ENCODE peak calls at places on chromosomes 5 and 9, in five cellular contexts. T, H, J, Z and O are unnamed samples.

GRCh38 chr5:169201597-169201996 is 99.3 kb downstream of the SLIT3 start:
- DNase-seq in T (no peak), H (peak), J (no peak), Z (no peak), O (no peak)

GRCh38 chr9:764105-764524 is 77.4 kb upstream of the DMRT1 start:
- DNase-seq in T (peak), H (peak), J (peak), Z (peak), O (peak)

GRCh38 chr5:59693492-59693891 is 200.0 kb downstream of the PDE4D start:
- DNase-seq in T (no peak), H (peak), J (no peak), Z (no peak), O (no peak)

GRCh38 chr5:67380431-67380830 is 183.8 kb upstream of the CD180 start:
- DNase-seq in T (no peak), H (no peak), J (no peak), Z (no peak), O (no peak)

GRCh38 chr5:160198148-160198545 is 31.2 kb upstream of the FABP6 start:
- DNase-seq in T (no peak), H (no peak), J (no peak), Z (no peak), O (no peak)

GRCh38 chr5:93604119-93604963 is 21.3 kb downstream of the NR2F1 start:
- DNase-seq in T (no peak), H (no peak), J (no peak), Z (no peak), O (no peak)

GRCh38 chr9:69380811-69381210 is 55.8 kb downstream of the ENTREP1 start:
- DNase-seq in T (no peak), H (peak), J (no peak), Z (no peak), O (no peak)

GRCh38 chr5:22023784-22024183 is 829.4 kb downstream of the CDH12 start:
- DNase-seq in T (no peak), H (no peak), J (no peak), Z (no peak), O (no peak)

GRCh38 chr5:130985776-130986175 is 179.3 kb downstream of the HINT1 start:
- DNase-seq in T (no peak), H (no peak), J (no peak), Z (no peak), O (no peak)

GRCh38 chr9:78595200-78595945 is 298.4 kb downstream of the PSAT1 start:
- DNase-seq in T (no peak), H (no peak), J (no peak), Z (no peak), O (no peak)

GRCh38 chr5:78530342-78531096 is 118.1 kb downstream of the LHFPL2 start:
- DNase-seq in T (no peak), H (peak), J (no peak), Z (peak), O (peak)

GRCh38 chr5:173883347-173883924 is 4.7 kb upstream of the CPEB4 start:
- DNase-seq in T (no peak), H (no peak), J (no peak), Z (no peak), O (no peak)

GRCh38 chr5:139014726-139015125 is 139.6 kb upstream of the LRRTM2 start:
- DNase-seq in T (no peak), H (peak), J (no peak), Z (peak), O (peak)

GRCh38 chr9:34579097-34579818 is 10.3 kb downstream of the CNTFR start:
- DNase-seq in T (no peak), H (no peak), J (peak), Z (no peak), O (no peak)

GRCh38 chr9:19924090-19924489 is 135.3 kb upstream of the SLC24A2 start:
- DNase-seq in T (no peak), H (peak), J (no peak), Z (no peak), O (peak)

GRCh38 chr5:132055808-132056609 is 4.4 kb upstream of the IL3 start:
- DNase-seq in T (peak), H (no peak), J (no peak), Z (no peak), O (no peak)

GRCh38 chr5:71905804-71906711 is 187.0 kb downstream of the CARTPT start:
- DNase-seq in T (no peak), H (peak), J (no peak), Z (no peak), O (no peak)

GRCh38 chr5:31133488-31133887 is 60.0 kb upstream of the CDH6 start:
- DNase-seq in T (no peak), H (peak), J (no peak), Z (no peak), O (no peak)

GRCh38 chr5:67381240-67381875 is 184.8 kb upstream of the CD180 start:
- DNase-seq in T (no peak), H (no peak), J (no peak), Z (no peak), O (no peak)

GRCh38 chr5:88979244-88979643 is 96.3 kb upstream of the MEF2C start:
- DNase-seq in T (no peak), H (peak), J (no peak), Z (no peak), O (peak)